ENCODE peak calls at places on chromosomes 6 and 20, in ten cellular contexts. N, G, H, V, U, Z, D, A, R and X are unnamed samples.

GRCh38 chr6:140811642-140812041 is 1321.1 kb upstream of the GJE1 start:
- DNase-seq in N (no peak), G (no peak), H (no peak), V (no peak), U (no peak), Z (no peak), D (no peak), A (no peak), R (no peak), X (no peak)

GRCh38 chr20:36582322-36582721 is 8.9 kb downstream of the TGIF2 start:
- DNase-seq in N (no peak), G (no peak), H (peak), V (no peak), U (no peak), Z (no peak), D (no peak), A (no peak), R (no peak), X (no peak)

GRCh38 chr6:2938632-2939083 is 32.7 kb downstream of the SERPINB6 start:
- DNase-seq in N (no peak), G (no peak), H (no peak), V (no peak), U (no peak), Z (no peak), D (no peak), A (no peak), R (peak), X (peak)

GRCh38 chr20:36919715-36920333 is 31.7 kb downstream of the SAMHD1 start:
- DNase-seq in N (peak), G (no peak), H (peak), V (peak), U (no peak), Z (no peak), D (peak), A (no peak), R (no peak), X (peak)

GRCh38 chr6:67680297-67680932 is 954.7 kb upstream of the ADGRB3 start:
- DNase-seq in N (peak), G (no peak), H (no peak), V (no peak), U (no peak), Z (no peak), D (peak), A (no peak), R (no peak), X (no peak)

GRCh38 chr20:24465730-24466129 is 3.7 kb upstream of the SYNDIG1 start:
- DNase-seq in N (peak), G (no peak), H (no peak), V (no peak), U (no peak), Z (no peak), D (peak), A (no peak), R (no peak), X (no peak)

GRCh38 chr20:37584238-37584807 is 56.6 kb upstream of the BLCAP start:
- DNase-seq in N (no peak), G (no peak), H (no peak), V (no peak), U (no peak), Z (peak), D (no peak), A (no peak), R (no peak), X (no peak)

GRCh38 chr6:1031671-1032070 is 280.2 kb upstream of the FOXQ1 start:
- DNase-seq in N (no peak), G (no peak), H (no peak), V (no peak), U (no peak), Z (no peak), D (no peak), A (no peak), R (no peak), X (no peak)

GRCh38 chr6:156416392-156416791 is 360.8 kb upstream of the ARID1B start:
- DNase-seq in N (no peak), G (no peak), H (no peak), V (no peak), U (no peak), Z (no peak), D (no peak), A (no peak), R (no peak), X (peak)

GRCh38 chr6:44342489-44342888 is at the start of gene SPATS1:
- DNase-seq in N (peak), G (no peak), H (no peak), V (no peak), U (no peak), Z (no peak), D (no peak), A (no peak), R (peak), X (no peak)